ENCODE peak calls at places on chromosomes 13 and 19, in seven cellular contexts. One of them, this sample, is unnamed.

GRCh38 chr19:16588089-16588823 is 16.0 kb upstream of the SLC35E1 start:
- DNase-seq in neural crest cell: no peak
- DNase-seq in fibroblast of the aortic adventitia: peak; percentile 42
- DNase-seq in heart left ventricle: no peak
- DNase-seq in CD8-positive, alpha-beta T cell: peak; percentile 27
- DNase-seq in heart right ventricle: no peak
- DNase-seq in fibroblast of lung: peak; percentile 13
- DNase-seq in this sample: peak; percentile 76

GRCh38 chr13:106230450-106230849 is 305.0 kb downstream of the EFNB2 start:
- DNase-seq in neural crest cell: no peak
- DNase-seq in fibroblast of the aortic adventitia: peak; percentile 4
- DNase-seq in heart left ventricle: no peak
- DNase-seq in CD8-positive, alpha-beta T cell: no peak
- DNase-seq in heart right ventricle: no peak
- DNase-seq in fibroblast of lung: peak; percentile 83
- DNase-seq in this sample: no peak

GRCh38 chr19:53132231-53132991 is at the start of gene ZNF415:
- DNase-seq in neural crest cell: peak; percentile 88
- DNase-seq in fibroblast of the aortic adventitia: peak; percentile 47
- DNase-seq in heart left ventricle: peak; percentile 90
- DNase-seq in CD8-positive, alpha-beta T cell: peak; percentile 15
- DNase-seq in heart right ventricle: peak; percentile 89
- DNase-seq in fibroblast of lung: peak; percentile 81
- DNase-seq in this sample: peak; percentile 62

GRCh38 chr19:13817018-13817614 is 21.9 kb downstream of the ZSWIM4 start:
- DNase-seq in neural crest cell: no peak
- DNase-seq in fibroblast of the aortic adventitia: no peak
- DNase-seq in heart left ventricle: no peak
- DNase-seq in CD8-positive, alpha-beta T cell: no peak
- DNase-seq in heart right ventricle: no peak
- DNase-seq in fibroblast of lung: no peak
- DNase-seq in this sample: no peak

GRCh38 chr13:28493740-28494536 is 990 bp downstream of the FLT1 start:
- DNase-seq in neural crest cell: no peak
- DNase-seq in fibroblast of the aortic adventitia: no peak
- DNase-seq in heart left ventricle: no peak
- DNase-seq in CD8-positive, alpha-beta T cell: no peak
- DNase-seq in heart right ventricle: peak; percentile 12
- DNase-seq in fibroblast of lung: no peak
- DNase-seq in this sample: peak; percentile 21

GRCh38 chr13:109159650-109160309 is 530.4 kb downstream of the MYO16 start:
- DNase-seq in neural crest cell: no peak
- DNase-seq in fibroblast of the aortic adventitia: no peak
- DNase-seq in heart left ventricle: no peak
- DNase-seq in CD8-positive, alpha-beta T cell: no peak
- DNase-seq in heart right ventricle: no peak
- DNase-seq in fibroblast of lung: no peak
- DNase-seq in this sample: no peak

GRCh38 chr19:46297700-46298476 is 1.0 kb downstream of the HIF3A start:
- DNase-seq in neural crest cell: no peak
- DNase-seq in fibroblast of the aortic adventitia: peak; percentile 29
- DNase-seq in heart left ventricle: peak; percentile 83
- DNase-seq in CD8-positive, alpha-beta T cell: no peak
- DNase-seq in heart right ventricle: peak; percentile 85
- DNase-seq in fibroblast of lung: peak; percentile 92
- DNase-seq in this sample: no peak

GRCh38 chr19:39424934-39425333 is 10.8 kb downstream of the RPS16 start:
- DNase-seq in neural crest cell: no peak
- DNase-seq in fibroblast of the aortic adventitia: no peak
- DNase-seq in heart left ventricle: no peak
- DNase-seq in CD8-positive, alpha-beta T cell: no peak
- DNase-seq in heart right ventricle: no peak
- DNase-seq in fibroblast of lung: no peak
- DNase-seq in this sample: no peak

GRCh38 chr19:15758379-15758778 is 20.6 kb downstream of the OR10H3 start:
- DNase-seq in neural crest cell: no peak
- DNase-seq in fibroblast of the aortic adventitia: no peak
- DNase-seq in heart left ventricle: no peak
- DNase-seq in CD8-positive, alpha-beta T cell: no peak
- DNase-seq in heart right ventricle: no peak
- DNase-seq in fibroblast of lung: no peak
- DNase-seq in this sample: no peak

GRCh38 chr19:33304760-33305647 is 2.7 kb upstream of the CEBPA start:
- DNase-seq in neural crest cell: no peak
- DNase-seq in fibroblast of the aortic adventitia: no peak
- DNase-seq in heart left ventricle: no peak
- DNase-seq in CD8-positive, alpha-beta T cell: no peak
- DNase-seq in heart right ventricle: no peak
- DNase-seq in fibroblast of lung: no peak
- DNase-seq in this sample: no peak

GRCh38 chr13:53694814-53695533 is 666.4 kb downstream of the OLFM4 start:
- DNase-seq in neural crest cell: no peak
- DNase-seq in fibroblast of the aortic adventitia: no peak
- DNase-seq in heart left ventricle: no peak
- DNase-seq in CD8-positive, alpha-beta T cell: no peak
- DNase-seq in heart right ventricle: no peak
- DNase-seq in fibroblast of lung: no peak
- DNase-seq in this sample: no peak

GRCh38 chr13:107271226-107271625 is 703.3 kb upstream of the ARGLU1 start:
- DNase-seq in neural crest cell: peak; percentile 5
- DNase-seq in fibroblast of the aortic adventitia: peak; percentile 15
- DNase-seq in heart left ventricle: peak; percentile 20
- DNase-seq in CD8-positive, alpha-beta T cell: no peak
- DNase-seq in heart right ventricle: peak; percentile 8
- DNase-seq in fibroblast of lung: peak; percentile 44
- DNase-seq in this sample: no peak

GRCh38 chr19:18122860-18123795 is 25.6 kb downstream of the MAST3 start:
- DNase-seq in neural crest cell: no peak
- DNase-seq in fibroblast of the aortic adventitia: no peak
- DNase-seq in heart left ventricle: peak; percentile 59
- DNase-seq in CD8-positive, alpha-beta T cell: no peak
- DNase-seq in heart right ventricle: no peak
- DNase-seq in fibroblast of lung: no peak
- DNase-seq in this sample: no peak

GRCh38 chr19:28555317-28555716 is 657.6 kb downstream of the UQCRFS1 start:
- DNase-seq in neural crest cell: no peak
- DNase-seq in fibroblast of the aortic adventitia: no peak
- DNase-seq in heart left ventricle: no peak
- DNase-seq in CD8-positive, alpha-beta T cell: no peak
- DNase-seq in heart right ventricle: no peak
- DNase-seq in fibroblast of lung: no peak
- DNase-seq in this sample: no peak

GRCh38 chr13:84896128-84896527 is 903.1 kb downstream of the SLITRK6 start:
- DNase-seq in neural crest cell: peak; percentile 67
- DNase-seq in fibroblast of the aortic adventitia: peak; percentile 68
- DNase-seq in heart left ventricle: no peak
- DNase-seq in CD8-positive, alpha-beta T cell: no peak
- DNase-seq in heart right ventricle: no peak
- DNase-seq in fibroblast of lung: peak; percentile 80
- DNase-seq in this sample: no peak
- TF ChIP-seq CTCF in neural crest cell: peak; percentile 83
- TF ChIP-seq CTCF in fibroblast of the aortic adventitia: peak; percentile 55
- TF ChIP-seq CTCF in heart left ventricle: peak; percentile 54
- TF ChIP-seq CTCF in CD8-positive, alpha-beta T cell: peak; percentile 55
- TF ChIP-seq CTCF in heart right ventricle: peak; percentile 63
- TF ChIP-seq CTCF in fibroblast of lung: peak; percentile 59
- TF ChIP-seq CTCF in this sample: no peak

GRCh38 chr13:50644081-50644871 is 199.2 kb downstream of the DLEU7 start:
- DNase-seq in neural crest cell: no peak
- DNase-seq in fibroblast of the aortic adventitia: no peak
- DNase-seq in heart left ventricle: no peak
- DNase-seq in CD8-positive, alpha-beta T cell: no peak
- DNase-seq in heart right ventricle: no peak
- DNase-seq in fibroblast of lung: no peak
- DNase-seq in this sample: no peak
- TF ChIP-seq CTCF in neural crest cell: no peak
- TF ChIP-seq CTCF in fibroblast of the aortic adventitia: no peak
- TF ChIP-seq CTCF in heart left ventricle: no peak
- TF ChIP-seq CTCF in CD8-positive, alpha-beta T cell: no peak
- TF ChIP-seq CTCF in heart right ventricle: no peak
- TF ChIP-seq CTCF in fibroblast of lung: no peak
- TF ChIP-seq CTCF in this sample: no peak

GRCh38 chr13:41054919-41055619 is 6.2 kb upstream of the WBP4 start:
- DNase-seq in neural crest cell: no peak
- DNase-seq in fibroblast of the aortic adventitia: no peak
- DNase-seq in heart left ventricle: no peak
- DNase-seq in CD8-positive, alpha-beta T cell: no peak
- DNase-seq in heart right ventricle: no peak
- DNase-seq in fibroblast of lung: no peak
- DNase-seq in this sample: no peak
- TF ChIP-seq CTCF in neural crest cell: peak; percentile 36
- TF ChIP-seq CTCF in fibroblast of the aortic adventitia: peak; percentile 23
- TF ChIP-seq CTCF in heart left ventricle: no peak
- TF ChIP-seq CTCF in CD8-positive, alpha-beta T cell: no peak
- TF ChIP-seq CTCF in heart right ventricle: no peak
- TF ChIP-seq CTCF in fibroblast of lung: peak; percentile 14
- TF ChIP-seq CTCF in this sample: no peak

GRCh38 chr19:8250596-8250995 is 41.4 kb downstream of the CERS4 start:
- DNase-seq in neural crest cell: no peak
- DNase-seq in fibroblast of the aortic adventitia: no peak
- DNase-seq in heart left ventricle: no peak
- DNase-seq in CD8-positive, alpha-beta T cell: no peak
- DNase-seq in heart right ventricle: no peak
- DNase-seq in fibroblast of lung: no peak
- DNase-seq in this sample: no peak

GRCh38 chr19:8252922-8253589 is 43.9 kb downstream of the CERS4 start:
- DNase-seq in neural crest cell: peak; percentile 97
- DNase-seq in fibroblast of the aortic adventitia: peak; percentile 80
- DNase-seq in heart left ventricle: peak; percentile 81
- DNase-seq in CD8-positive, alpha-beta T cell: peak; percentile 77
- DNase-seq in heart right ventricle: peak; percentile 84
- DNase-seq in fibroblast of lung: peak; percentile 75
- DNase-seq in this sample: peak; percentile 82

GRCh38 chr19:8248348-8249328 is 39.5 kb downstream of the CERS4 start:
- DNase-seq in neural crest cell: no peak
- DNase-seq in fibroblast of the aortic adventitia: no peak
- DNase-seq in heart left ventricle: no peak
- DNase-seq in CD8-positive, alpha-beta T cell: no peak
- DNase-seq in heart right ventricle: no peak
- DNase-seq in fibroblast of lung: no peak
- DNase-seq in this sample: no peak

GRCh38 chr19:8253678-8254077 is 44.5 kb downstream of the CERS4 start:
- DNase-seq in neural crest cell: no peak
- DNase-seq in fibroblast of the aortic adventitia: no peak
- DNase-seq in heart left ventricle: no peak
- DNase-seq in CD8-positive, alpha-beta T cell: no peak
- DNase-seq in heart right ventricle: no peak
- DNase-seq in fibroblast of lung: no peak
- DNase-seq in this sample: no peak

DNA sequence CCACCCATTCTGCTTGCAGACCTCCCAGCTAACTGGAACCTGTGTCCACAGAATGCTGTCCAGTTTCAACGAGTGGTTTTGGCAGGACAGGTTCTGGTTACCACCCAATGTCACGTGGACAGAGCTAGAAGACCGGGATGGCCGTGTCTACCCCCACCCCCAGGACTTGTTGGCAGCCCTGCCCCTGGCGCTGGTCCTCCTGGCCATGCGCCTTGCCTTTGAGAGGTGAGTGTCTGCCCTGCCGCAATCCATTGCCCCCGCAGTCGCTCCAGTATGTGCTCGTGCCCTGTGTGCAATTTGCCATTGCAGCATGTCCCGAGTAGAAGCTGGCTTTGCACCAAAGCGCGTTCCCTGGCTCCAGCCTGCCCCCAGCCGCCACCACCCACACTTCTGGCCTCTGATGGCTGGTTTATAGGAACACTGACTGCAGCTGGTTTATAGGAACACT is 41.9 kb downstream of the CERS4 start:
- DNase-seq in neural crest cell: no peak
- DNase-seq in fibroblast of the aortic adventitia: peak; percentile 82
- DNase-seq in heart left ventricle: peak; percentile 85
- DNase-seq in CD8-positive, alpha-beta T cell: no peak
- DNase-seq in heart right ventricle: peak; percentile 86
- DNase-seq in fibroblast of lung: peak; percentile 47
- DNase-seq in this sample: no peak
- TF ChIP-seq CTCF in neural crest cell: no peak
- TF ChIP-seq CTCF in fibroblast of the aortic adventitia: peak; percentile 28
- TF ChIP-seq CTCF in heart left ventricle: peak; percentile 23
- TF ChIP-seq CTCF in CD8-positive, alpha-beta T cell: no peak
- TF ChIP-seq CTCF in heart right ventricle: peak; percentile 41
- TF ChIP-seq CTCF in fibroblast of lung: no peak
- TF ChIP-seq CTCF in this sample: no peak

GRCh38 chr19:51737924-51738323 is 13.8 kb downstream of the FPR1 start:
- DNase-seq in neural crest cell: no peak
- DNase-seq in fibroblast of the aortic adventitia: no peak
- DNase-seq in heart left ventricle: no peak
- DNase-seq in CD8-positive, alpha-beta T cell: no peak
- DNase-seq in heart right ventricle: no peak
- DNase-seq in fibroblast of lung: no peak
- DNase-seq in this sample: no peak
- TF ChIP-seq CTCF in neural crest cell: no peak
- TF ChIP-seq CTCF in fibroblast of the aortic adventitia: no peak
- TF ChIP-seq CTCF in heart left ventricle: no peak
- TF ChIP-seq CTCF in CD8-positive, alpha-beta T cell: no peak
- TF ChIP-seq CTCF in heart right ventricle: no peak
- TF ChIP-seq CTCF in fibroblast of lung: no peak
- TF ChIP-seq CTCF in this sample: no peak

GRCh38 chr19:10987621-10988297 is 26.9 kb downstream of the SMARCA4 start:
- DNase-seq in neural crest cell: no peak
- DNase-seq in fibroblast of the aortic adventitia: no peak
- DNase-seq in heart left ventricle: no peak
- DNase-seq in CD8-positive, alpha-beta T cell: no peak
- DNase-seq in heart right ventricle: no peak
- DNase-seq in fibroblast of lung: no peak
- DNase-seq in this sample: no peak

GRCh38 chr19:10985502-10985901 is 24.7 kb downstream of the SMARCA4 start:
- DNase-seq in neural crest cell: no peak
- DNase-seq in fibroblast of the aortic adventitia: no peak
- DNase-seq in heart left ventricle: no peak
- DNase-seq in CD8-positive, alpha-beta T cell: no peak
- DNase-seq in heart right ventricle: no peak
- DNase-seq in fibroblast of lung: no peak
- DNase-seq in this sample: no peak

GRCh38 chr19:10981496-10981895 is 20.7 kb downstream of the SMARCA4 start:
- DNase-seq in neural crest cell: no peak
- DNase-seq in fibroblast of the aortic adventitia: no peak
- DNase-seq in heart left ventricle: no peak
- DNase-seq in CD8-positive, alpha-beta T cell: no peak
- DNase-seq in heart right ventricle: no peak
- DNase-seq in fibroblast of lung: peak; percentile 43
- DNase-seq in this sample: no peak

GRCh38 chr19:10986301-10987127 is 25.7 kb downstream of the SMARCA4 start:
- DNase-seq in neural crest cell: no peak
- DNase-seq in fibroblast of the aortic adventitia: no peak
- DNase-seq in heart left ventricle: no peak
- DNase-seq in CD8-positive, alpha-beta T cell: no peak
- DNase-seq in heart right ventricle: no peak
- DNase-seq in fibroblast of lung: no peak
- DNase-seq in this sample: no peak

DNA sequence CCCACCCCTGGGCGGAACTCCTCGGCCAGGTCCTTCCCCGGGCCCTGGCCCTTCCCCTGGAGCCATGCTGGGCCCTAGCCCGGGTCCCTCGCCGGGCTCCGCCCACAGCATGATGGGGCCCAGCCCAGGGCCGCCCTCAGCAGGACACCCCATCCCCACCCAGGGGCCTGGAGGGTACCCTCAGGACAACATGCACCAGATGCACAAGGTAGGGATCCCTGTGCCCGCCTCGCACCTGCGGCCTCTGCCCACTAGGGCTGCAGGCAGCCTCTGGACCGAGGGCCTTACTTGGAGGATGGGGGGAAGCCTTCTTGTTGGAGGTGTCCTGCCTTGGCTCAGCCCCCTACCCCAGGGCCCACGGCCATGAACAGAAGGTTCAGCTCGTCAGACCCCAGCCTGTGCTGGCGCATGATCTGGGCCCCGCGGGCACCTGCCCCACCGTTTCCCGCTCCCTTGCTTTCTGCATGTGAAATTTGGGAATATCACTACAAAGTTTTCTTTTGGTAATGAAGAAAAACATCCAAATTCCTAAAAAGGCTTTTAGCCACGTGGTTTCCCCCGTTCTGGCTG is 23.4 kb downstream of the SMARCA4 start:
- DNase-seq in neural crest cell: no peak
- DNase-seq in fibroblast of the aortic adventitia: no peak
- DNase-seq in heart left ventricle: no peak
- DNase-seq in CD8-positive, alpha-beta T cell: no peak
- DNase-seq in heart right ventricle: no peak
- DNase-seq in fibroblast of lung: no peak
- DNase-seq in this sample: no peak
- TF ChIP-seq CTCF in neural crest cell: no peak
- TF ChIP-seq CTCF in fibroblast of the aortic adventitia: no peak
- TF ChIP-seq CTCF in heart left ventricle: no peak
- TF ChIP-seq CTCF in CD8-positive, alpha-beta T cell: no peak
- TF ChIP-seq CTCF in heart right ventricle: no peak
- TF ChIP-seq CTCF in fibroblast of lung: no peak
- TF ChIP-seq CTCF in this sample: no peak